ENCODE peak calls at places on chromosome 6, in eight cellular contexts. S is CD4-positive, alpha-beta memory T cell; O is activated CD8-positive, alpha-beta memory T cell treated with anti-CD3 and anti-CD28 coated beads for 1 hour; U is T-helper 1 cell; K is activated CD4-positive, alpha-beta T cell treated with anti-CD3 and anti-CD28 coated beads for 24 hours; A is stromal cell of bone marrow; I is COLO829; P is foreskin fibroblast. B is an unnamed sample.

GRCh38 chr6:148831064-148831463 is 84.2 kb downstream of the UST start:
- DNase-seq in A (no peak), O (peak; percentile 4), U (peak; percentile 70), K (no peak), P (no peak), I (no peak), S (peak; percentile 44), B (no peak)

GRCh38 chr6:142885182-142885867 is 59.7 kb downstream of the HIVEP2 start:
- DNase-seq in I (peak; percentile 63), K (peak; percentile 28), S (peak; percentile 80), U (peak; percentile 78), A (peak; percentile 93), P (peak; percentile 92), O (no peak), B (no peak)

GRCh38 chr6:26268659-26269402 is 96.2 kb upstream of the BTN3A2 start:
- DNase-seq in O (no peak), K (no peak), A (no peak), U (peak; percentile 72), P (peak; percentile 77), S (no peak), I (no peak), B (no peak)

GRCh38 chr6:133306876-133307275 is 65.7 kb downstream of the EYA4 start:
- DNase-seq in I (no peak), O (no peak), A (no peak), K (no peak), U (no peak), S (no peak), P (peak; percentile 2), B (no peak)

GRCh38 chr6:152700427-152700826 is 2.7 kb downstream of the MYCT1 start:
- DNase-seq in I (no peak), A (no peak), P (no peak), S (no peak), K (no peak), O (no peak), U (no peak), B (no peak)

GRCh38 chr6:14903176-14904088 is 342.4 kb upstream of the JARID2 start:
- DNase-seq in S (no peak), K (no peak), U (no peak), I (no peak), A (no peak), P (no peak), O (no peak), B (no peak)

GRCh38 chr6:146962332-146962731 is 241.9 kb upstream of the STXBP5 start:
- DNase-seq in O (no peak), S (no peak), A (no peak), I (no peak), U (no peak), P (no peak), K (no peak), B (no peak)

GRCh38 chr6:25966707-25967106 is 4.1 kb downstream of the TRIM38 start:
- DNase-seq in U (peak; percentile 20), O (no peak), P (no peak), S (no peak), A (no peak), I (no peak), K (no peak), B (no peak)

GRCh38 chr6:139588076-139588639 is 213.7 kb upstream of the CITED2 start:
- DNase-seq in S (no peak), O (no peak), K (no peak), P (peak; percentile 45), U (no peak), I (peak; percentile 36), A (no peak), B (no peak)

GRCh38 chr6:42339991-42340401 is 111.7 kb downstream of the TRERF1 start:
- DNase-seq in I (no peak), A (no peak), K (no peak), S (no peak), O (no peak), U (peak; percentile 91), P (no peak), B (no peak)